ENCODE peak calls at places on chromosomes 11 and 22, in ten cellular contexts. One of them, this sample, is unnamed.

GRCh38 chr11:574632-575323 is 1.5 kb upstream of the PHRF1 start:
- DNase-seq in pancreas: no peak
- DNase-seq in NCI-H1417: peak; percentile 66
- DNase-seq in HT-29: peak; percentile 37
- DNase-seq in choroid plexus epithelial cell: no peak
- DNase-seq in tibial nerve: no peak
- DNase-seq in ELR: no peak
- DNase-seq in EL: no peak
- DNase-seq in C1 segment of cervical spinal cord: no peak
- DNase-seq in stimulated activated CD8-positive, alpha-beta memory T cell treated with anti-CD3 and anti-CD28 coated beads, Interleukin-12 subunit alpha, Interleukin-12 subunit beta, amount 100 ng/mL, for 1 hour: no peak
- DNase-seq in this sample: no peak

GRCh38 chr11:94800394-94800793 is 32.2 kb downstream of the AMOTL1 start:
- DNase-seq in pancreas: peak; percentile 52
- DNase-seq in NCI-H1417: no peak
- DNase-seq in HT-29: no peak
- DNase-seq in choroid plexus epithelial cell: no peak
- DNase-seq in tibial nerve: peak; percentile 80
- DNase-seq in ELR: no peak
- DNase-seq in EL: no peak
- DNase-seq in C1 segment of cervical spinal cord: no peak
- DNase-seq in stimulated activated CD8-positive, alpha-beta memory T cell treated with anti-CD3 and anti-CD28 coated beads, Interleukin-12 subunit alpha, Interleukin-12 subunit beta, amount 100 ng/mL, for 1 hour: no peak
- DNase-seq in this sample: peak; percentile 48

GRCh38 chr11:65868076-65868667 is 4.4 kb downstream of the EFEMP2 start:
- DNase-seq in pancreas: no peak
- DNase-seq in NCI-H1417: peak; percentile 36
- DNase-seq in HT-29: no peak
- DNase-seq in choroid plexus epithelial cell: no peak
- DNase-seq in tibial nerve: no peak
- DNase-seq in ELR: no peak
- DNase-seq in EL: no peak
- DNase-seq in C1 segment of cervical spinal cord: no peak
- DNase-seq in stimulated activated CD8-positive, alpha-beta memory T cell treated with anti-CD3 and anti-CD28 coated beads, Interleukin-12 subunit alpha, Interleukin-12 subunit beta, amount 100 ng/mL, for 1 hour: no peak
- DNase-seq in this sample: no peak

GRCh38 chr22:31892080-31892433 is 52.3 kb upstream of the YWHAH start:
- DNase-seq in pancreas: no peak
- DNase-seq in NCI-H1417: no peak
- DNase-seq in HT-29: no peak
- DNase-seq in choroid plexus epithelial cell: no peak
- DNase-seq in tibial nerve: no peak
- DNase-seq in ELR: no peak
- DNase-seq in EL: no peak
- DNase-seq in C1 segment of cervical spinal cord: no peak
- DNase-seq in stimulated activated CD8-positive, alpha-beta memory T cell treated with anti-CD3 and anti-CD28 coated beads, Interleukin-12 subunit alpha, Interleukin-12 subunit beta, amount 100 ng/mL, for 1 hour: no peak
- DNase-seq in this sample: no peak

GRCh38 chr11:27926981-27927481 is 180.9 kb downstream of the KIF18A start:
- DNase-seq in pancreas: no peak
- DNase-seq in NCI-H1417: no peak
- DNase-seq in HT-29: no peak
- DNase-seq in choroid plexus epithelial cell: peak; percentile 72
- DNase-seq in tibial nerve: no peak
- DNase-seq in ELR: peak; percentile 97
- DNase-seq in EL: peak; percentile 99
- DNase-seq in C1 segment of cervical spinal cord: no peak
- DNase-seq in stimulated activated CD8-positive, alpha-beta memory T cell treated with anti-CD3 and anti-CD28 coated beads, Interleukin-12 subunit alpha, Interleukin-12 subunit beta, amount 100 ng/mL, for 1 hour: no peak
- DNase-seq in this sample: no peak

GRCh38 chr11:123536690-123537437 is 106.8 kb downstream of the GRAMD1B start:
- DNase-seq in pancreas: no peak
- DNase-seq in NCI-H1417: no peak
- DNase-seq in HT-29: no peak
- DNase-seq in choroid plexus epithelial cell: peak; percentile 22
- DNase-seq in tibial nerve: peak; percentile 51
- DNase-seq in ELR: peak; percentile 69
- DNase-seq in EL: peak; percentile 50
- DNase-seq in C1 segment of cervical spinal cord: no peak
- DNase-seq in stimulated activated CD8-positive, alpha-beta memory T cell treated with anti-CD3 and anti-CD28 coated beads, Interleukin-12 subunit alpha, Interleukin-12 subunit beta, amount 100 ng/mL, for 1 hour: no peak
- DNase-seq in this sample: no peak

GRCh38 chr11:90363739-90364138 is 140.9 kb upstream of the CHORDC1 start:
- DNase-seq in pancreas: no peak
- DNase-seq in NCI-H1417: no peak
- DNase-seq in HT-29: no peak
- DNase-seq in choroid plexus epithelial cell: no peak
- DNase-seq in tibial nerve: no peak
- DNase-seq in ELR: no peak
- DNase-seq in EL: no peak
- DNase-seq in C1 segment of cervical spinal cord: no peak
- DNase-seq in stimulated activated CD8-positive, alpha-beta memory T cell treated with anti-CD3 and anti-CD28 coated beads, Interleukin-12 subunit alpha, Interleukin-12 subunit beta, amount 100 ng/mL, for 1 hour: no peak
- DNase-seq in this sample: no peak

GRCh38 chr11:60844870-60845221 is 2.9 kb downstream of the CCDC86 start:
- DNase-seq in pancreas: no peak
- DNase-seq in NCI-H1417: no peak
- DNase-seq in HT-29: no peak
- DNase-seq in choroid plexus epithelial cell: no peak
- DNase-seq in tibial nerve: no peak
- DNase-seq in ELR: no peak
- DNase-seq in EL: no peak
- DNase-seq in C1 segment of cervical spinal cord: no peak
- DNase-seq in stimulated activated CD8-positive, alpha-beta memory T cell treated with anti-CD3 and anti-CD28 coated beads, Interleukin-12 subunit alpha, Interleukin-12 subunit beta, amount 100 ng/mL, for 1 hour: no peak
- DNase-seq in this sample: no peak

GRCh38 chr11:306645-307371 is 808 bp upstream of the IFITM2 start:
- DNase-seq in pancreas: no peak
- DNase-seq in NCI-H1417: no peak
- DNase-seq in HT-29: no peak
- DNase-seq in choroid plexus epithelial cell: no peak
- DNase-seq in tibial nerve: no peak
- DNase-seq in ELR: no peak
- DNase-seq in EL: no peak
- DNase-seq in C1 segment of cervical spinal cord: no peak
- DNase-seq in stimulated activated CD8-positive, alpha-beta memory T cell treated with anti-CD3 and anti-CD28 coated beads, Interleukin-12 subunit alpha, Interleukin-12 subunit beta, amount 100 ng/mL, for 1 hour: no peak
- DNase-seq in this sample: no peak

GRCh38 chr11:36073411-36074203 is 129.7 kb downstream of the LDLRAD3 start:
- DNase-seq in pancreas: peak; percentile 12
- DNase-seq in NCI-H1417: peak; percentile 38
- DNase-seq in HT-29: no peak
- DNase-seq in choroid plexus epithelial cell: peak; percentile 88
- DNase-seq in tibial nerve: no peak
- DNase-seq in ELR: peak; percentile 78
- DNase-seq in EL: peak; percentile 75
- DNase-seq in C1 segment of cervical spinal cord: peak; percentile 36
- DNase-seq in stimulated activated CD8-positive, alpha-beta memory T cell treated with anti-CD3 and anti-CD28 coated beads, Interleukin-12 subunit alpha, Interleukin-12 subunit beta, amount 100 ng/mL, for 1 hour: no peak
- DNase-seq in this sample: peak; percentile 95

GRCh38 chr11:64859542-64860414 is 15.3 kb upstream of the CDC42BPG start:
- DNase-seq in pancreas: no peak
- DNase-seq in NCI-H1417: no peak
- DNase-seq in HT-29: no peak
- DNase-seq in choroid plexus epithelial cell: no peak
- DNase-seq in tibial nerve: no peak
- DNase-seq in ELR: no peak
- DNase-seq in EL: no peak
- DNase-seq in C1 segment of cervical spinal cord: no peak
- DNase-seq in stimulated activated CD8-positive, alpha-beta memory T cell treated with anti-CD3 and anti-CD28 coated beads, Interleukin-12 subunit alpha, Interleukin-12 subunit beta, amount 100 ng/mL, for 1 hour: no peak
- DNase-seq in this sample: no peak

GRCh38 chr11:55503449-55503848 is 50.8 kb upstream of the OR4C15 start:
- DNase-seq in pancreas: no peak
- DNase-seq in NCI-H1417: no peak
- DNase-seq in HT-29: peak; percentile 5
- DNase-seq in choroid plexus epithelial cell: no peak
- DNase-seq in tibial nerve: no peak
- DNase-seq in ELR: no peak
- DNase-seq in EL: no peak
- DNase-seq in C1 segment of cervical spinal cord: no peak
- DNase-seq in stimulated activated CD8-positive, alpha-beta memory T cell treated with anti-CD3 and anti-CD28 coated beads, Interleukin-12 subunit alpha, Interleukin-12 subunit beta, amount 100 ng/mL, for 1 hour: no peak
- DNase-seq in this sample: no peak

GRCh38 chr22:46087336-46087690 is 63.0 kb upstream of the PPARA start:
- DNase-seq in pancreas: no peak
- DNase-seq in NCI-H1417: no peak
- DNase-seq in HT-29: peak; percentile 45
- DNase-seq in choroid plexus epithelial cell: no peak
- DNase-seq in tibial nerve: no peak
- DNase-seq in ELR: no peak
- DNase-seq in EL: no peak
- DNase-seq in C1 segment of cervical spinal cord: no peak
- DNase-seq in stimulated activated CD8-positive, alpha-beta memory T cell treated with anti-CD3 and anti-CD28 coated beads, Interleukin-12 subunit alpha, Interleukin-12 subunit beta, amount 100 ng/mL, for 1 hour: no peak
- DNase-seq in this sample: no peak

GRCh38 chr22:20904008-20904979 is 12.9 kb upstream of the CRKL start:
- DNase-seq in pancreas: no peak
- DNase-seq in NCI-H1417: no peak
- DNase-seq in HT-29: no peak
- DNase-seq in choroid plexus epithelial cell: peak; percentile 98
- DNase-seq in tibial nerve: peak; percentile 56
- DNase-seq in ELR: peak; percentile 98
- DNase-seq in EL: peak; percentile 93
- DNase-seq in C1 segment of cervical spinal cord: no peak
- DNase-seq in stimulated activated CD8-positive, alpha-beta memory T cell treated with anti-CD3 and anti-CD28 coated beads, Interleukin-12 subunit alpha, Interleukin-12 subunit beta, amount 100 ng/mL, for 1 hour: no peak
- DNase-seq in this sample: peak; percentile 80

GRCh38 chr22:44493206-44493605 is 4.8 kb downstream of the RTL6 start:
- DNase-seq in pancreas: no peak
- DNase-seq in NCI-H1417: no peak
- DNase-seq in HT-29: no peak
- DNase-seq in choroid plexus epithelial cell: no peak
- DNase-seq in tibial nerve: no peak
- DNase-seq in ELR: no peak
- DNase-seq in EL: no peak
- DNase-seq in C1 segment of cervical spinal cord: no peak
- DNase-seq in stimulated activated CD8-positive, alpha-beta memory T cell treated with anti-CD3 and anti-CD28 coated beads, Interleukin-12 subunit alpha, Interleukin-12 subunit beta, amount 100 ng/mL, for 1 hour: no peak
- DNase-seq in this sample: no peak

GRCh38 chr11:28649922-28650321 is 541.7 kb downstream of the METTL15 start:
- DNase-seq in pancreas: no peak
- DNase-seq in NCI-H1417: no peak
- DNase-seq in HT-29: no peak
- DNase-seq in choroid plexus epithelial cell: no peak
- DNase-seq in tibial nerve: no peak
- DNase-seq in ELR: peak; percentile 24
- DNase-seq in EL: peak; percentile 14
- DNase-seq in C1 segment of cervical spinal cord: no peak
- DNase-seq in stimulated activated CD8-positive, alpha-beta memory T cell treated with anti-CD3 and anti-CD28 coated beads, Interleukin-12 subunit alpha, Interleukin-12 subunit beta, amount 100 ng/mL, for 1 hour: no peak
- DNase-seq in this sample: no peak

This sample was measured in MG63.